ENCODE peak calls at places on chromosomes 4 and X, in four cellular contexts. One of them, this sample, is unnamed.
A peak's percentile ranks its signal among the peaks of the same experiment; 100 is the strongest.

GRCh38 chr4:16026155-16026761 is 57.6 kb downstream of the PROM1 start:
- DNase-seq in endodermal cell: no peak
- DNase-seq in mesenchymal stem cell: peak; percentile 56
- DNase-seq in PC-3: peak; percentile 78
- DNase-seq in this sample: peak; percentile 32

GRCh38 chr4:16785800-16786527 is 112.5 kb downstream of the LDB2 start:
- DNase-seq in endodermal cell: no peak
- DNase-seq in mesenchymal stem cell: peak; percentile 84
- DNase-seq in PC-3: no peak
- DNase-seq in this sample: no peak

GRCh38 chr4:11782859-11783258 is 354.2 kb upstream of the HS3ST1 start:
- DNase-seq in endodermal cell: no peak
- DNase-seq in mesenchymal stem cell: no peak
- DNase-seq in PC-3: no peak
- DNase-seq in this sample: no peak

GRCh38 chr4:74098628-74098995 is 383 bp downstream of the CXCL2 start:
- DNase-seq in endodermal cell: peak; percentile 71
- DNase-seq in mesenchymal stem cell: peak; percentile 62
- DNase-seq in PC-3: no peak
- DNase-seq in this sample: no peak

GRCh38 chrX:120308558-120308957 is 2.7 kb downstream of the TMEM255A start:
- DNase-seq in endodermal cell: peak; percentile 87
- DNase-seq in mesenchymal stem cell: no peak
- DNase-seq in PC-3: no peak
- DNase-seq in this sample: no peak

GRCh38 chr4:145281224-145281623 is 100.8 kb upstream of the OTUD4 start:
- DNase-seq in endodermal cell: no peak
- DNase-seq in mesenchymal stem cell: no peak
- DNase-seq in PC-3: no peak
- DNase-seq in this sample: no peak

GRCh38 chrX:44400588-44400987 is 57.1 kb upstream of the EFHC2 start:
- DNase-seq in endodermal cell: no peak
- DNase-seq in mesenchymal stem cell: peak; percentile 60
- DNase-seq in PC-3: peak; percentile 95
- DNase-seq in this sample: peak; percentile 95

GRCh38 chrX:69600182-69600581 is 15.7 kb upstream of the EDA start:
- DNase-seq in endodermal cell: no peak
- DNase-seq in mesenchymal stem cell: no peak
- DNase-seq in PC-3: no peak
- DNase-seq in this sample: no peak

GRCh38 chr4:126701756-126702155 is 931.0 kb upstream of the INTU start:
- DNase-seq in endodermal cell: no peak
- DNase-seq in mesenchymal stem cell: peak; percentile 15
- DNase-seq in PC-3: no peak
- DNase-seq in this sample: peak; percentile 42

GRCh38 chr4:150297861-150298474 is 219.7 kb downstream of the DCLK2 start:
- DNase-seq in endodermal cell: peak; percentile 70
- DNase-seq in mesenchymal stem cell: peak; percentile 61
- DNase-seq in PC-3: peak; percentile 76
- DNase-seq in this sample: peak; percentile 43

GRCh38 chr4:122639181-122639580 is 18.3 kb upstream of the IL21 start:
- DNase-seq in endodermal cell: no peak
- DNase-seq in mesenchymal stem cell: no peak
- DNase-seq in PC-3: peak; percentile 62
- DNase-seq in this sample: peak; percentile 56

GRCh38 chrX:46582325-46582724 is 8.8 kb downstream of the CHST7 start:
- DNase-seq in endodermal cell: no peak
- DNase-seq in mesenchymal stem cell: peak; percentile 10
- DNase-seq in PC-3: peak; percentile 42
- DNase-seq in this sample: peak; percentile 37
- H3K9ac ChIP-seq in endodermal cell: no peak overlapping the region
- H3K9ac ChIP-seq in mesenchymal stem cell: peak overlapping the region; percentile 84
- H3K9ac ChIP-seq in PC-3: no peak overlapping the region
- H3K9ac ChIP-seq in this sample: peak overlapping the region; percentile 70

GRCh38 chr4:186557061-186557460 is 1.7 kb upstream of the MTNR1A start:
- DNase-seq in endodermal cell: peak; percentile 24
- DNase-seq in mesenchymal stem cell: no peak
- DNase-seq in PC-3: peak; percentile 51
- DNase-seq in this sample: no peak
- H3K9ac ChIP-seq in endodermal cell: no peak overlapping the region
- H3K9ac ChIP-seq in mesenchymal stem cell: no peak overlapping the region
- H3K9ac ChIP-seq in PC-3: no peak overlapping the region
- H3K9ac ChIP-seq in this sample: no peak overlapping the region

GRCh38 chr4:10461091-10461849 is 4.0 kb upstream of the ZNF518B start:
- DNase-seq in endodermal cell: peak; percentile 89
- DNase-seq in mesenchymal stem cell: peak; percentile 62
- DNase-seq in PC-3: no peak
- DNase-seq in this sample: peak; percentile 60
- H3K9ac ChIP-seq in endodermal cell: no peak overlapping the region
- H3K9ac ChIP-seq in mesenchymal stem cell: no peak overlapping the region
- H3K9ac ChIP-seq in PC-3: no peak overlapping the region
- H3K9ac ChIP-seq in this sample: no peak overlapping the region

GRCh38 chr4:105061720-105062119 is 85.0 kb upstream of the TET2 start:
- DNase-seq in endodermal cell: no peak
- DNase-seq in mesenchymal stem cell: no peak
- DNase-seq in PC-3: peak; percentile 31
- DNase-seq in this sample: no peak

GRCh38 chr4:105061136-105061696 is 85.5 kb upstream of the TET2 start:
- DNase-seq in endodermal cell: peak; percentile 53
- DNase-seq in mesenchymal stem cell: no peak
- DNase-seq in PC-3: peak; percentile 85
- DNase-seq in this sample: peak; percentile 84

GRCh38 chr4:105059337-105059736 is 87.3 kb upstream of the TET2 start:
- DNase-seq in endodermal cell: no peak
- DNase-seq in mesenchymal stem cell: no peak
- DNase-seq in PC-3: peak; percentile 57
- DNase-seq in this sample: peak; percentile 39

GRCh38 chr4:105058177-105058812 is 88.4 kb upstream of the TET2 start:
- DNase-seq in endodermal cell: no peak
- DNase-seq in mesenchymal stem cell: peak; percentile 6
- DNase-seq in PC-3: peak; percentile 75
- DNase-seq in this sample: peak; percentile 87

DNA sequence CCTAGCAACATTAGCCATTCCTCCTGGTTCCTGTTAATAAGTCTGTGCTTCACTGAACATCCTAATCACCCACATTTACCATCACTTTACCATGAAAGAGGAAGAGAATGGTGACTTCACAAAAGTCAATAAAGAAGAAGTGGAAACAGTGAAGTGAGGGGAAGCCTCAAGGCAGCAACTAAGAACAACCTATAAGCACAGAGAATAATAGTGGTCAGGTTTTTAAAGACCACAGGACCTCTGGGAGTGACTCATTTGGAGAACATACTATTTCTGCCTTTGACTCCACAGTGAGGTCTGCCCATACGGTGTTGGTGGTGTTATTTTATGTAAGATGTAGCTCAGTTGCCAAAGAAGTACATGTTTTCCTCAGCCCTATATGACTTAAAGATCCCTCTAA is 86.0 kb upstream of the TET2 start:
- DNase-seq in endodermal cell: no peak
- DNase-seq in mesenchymal stem cell: no peak
- DNase-seq in PC-3: peak; percentile 68
- DNase-seq in this sample: peak; percentile 61
- H3K9ac ChIP-seq in endodermal cell: no peak overlapping the region
- H3K9ac ChIP-seq in mesenchymal stem cell: no peak overlapping the region
- H3K9ac ChIP-seq in PC-3: peak overlapping the region; percentile 24
- H3K9ac ChIP-seq in this sample: peak overlapping the region; percentile 18

GRCh38 chr4:21964762-21965319 is 16.3 kb upstream of the KCNIP4 start:
- DNase-seq in endodermal cell: no peak
- DNase-seq in mesenchymal stem cell: no peak
- DNase-seq in PC-3: no peak
- DNase-seq in this sample: no peak
- H3K9ac ChIP-seq in endodermal cell: no peak overlapping the region
- H3K9ac ChIP-seq in mesenchymal stem cell: no peak overlapping the region
- H3K9ac ChIP-seq in PC-3: no peak overlapping the region
- H3K9ac ChIP-seq in this sample: no peak overlapping the region

GRCh38 chrX:57821703-57822375 is 88.4 kb downstream of the ZXDA start:
- DNase-seq in endodermal cell: peak; percentile 43
- DNase-seq in mesenchymal stem cell: no peak
- DNase-seq in PC-3: peak; percentile 75
- DNase-seq in this sample: peak; percentile 35

GRCh38 chrX:57817302-57817701 is 93.0 kb downstream of the ZXDA start:
- DNase-seq in endodermal cell: no peak
- DNase-seq in mesenchymal stem cell: no peak
- DNase-seq in PC-3: peak; percentile 16
- DNase-seq in this sample: no peak

GRCh38 chrX:57822398-57822797 is 87.9 kb downstream of the ZXDA start:
- DNase-seq in endodermal cell: no peak
- DNase-seq in mesenchymal stem cell: no peak
- DNase-seq in PC-3: no peak
- DNase-seq in this sample: no peak
- H3K9ac ChIP-seq in endodermal cell: no peak overlapping the region
- H3K9ac ChIP-seq in mesenchymal stem cell: peak overlapping the region; percentile 24
- H3K9ac ChIP-seq in PC-3: no peak overlapping the region
- H3K9ac ChIP-seq in this sample: no peak overlapping the region

DNA sequence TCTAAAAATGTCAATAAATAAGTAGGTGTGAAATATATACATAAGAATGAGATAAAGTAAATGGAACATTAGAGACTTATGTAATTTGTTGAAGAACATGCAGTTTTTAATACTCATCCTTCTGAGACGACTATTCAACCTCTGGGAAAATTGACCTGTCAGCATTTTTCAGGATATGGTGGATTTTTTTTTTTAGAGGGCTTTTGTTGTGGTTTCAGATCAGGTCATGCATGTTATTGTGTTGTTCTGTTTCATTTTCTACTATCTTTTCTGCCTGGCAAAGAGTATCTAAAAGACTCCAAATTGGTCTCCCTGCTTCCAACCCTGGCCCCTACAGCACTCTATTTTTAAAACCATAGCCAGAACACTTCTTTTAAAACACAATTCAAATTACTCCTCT is 97.3 kb downstream of the PCDH7 start:
- DNase-seq in endodermal cell: no peak
- DNase-seq in mesenchymal stem cell: no peak
- DNase-seq in PC-3: no peak
- DNase-seq in this sample: no peak
- H3K9ac ChIP-seq in endodermal cell: no peak overlapping the region
- H3K9ac ChIP-seq in mesenchymal stem cell: no peak overlapping the region
- H3K9ac ChIP-seq in PC-3: no peak overlapping the region
- H3K9ac ChIP-seq in this sample: no peak overlapping the region

GRCh38 chr4:77927991-77928925 is 65.6 kb downstream of the MRPL1 start:
- DNase-seq in endodermal cell: no peak
- DNase-seq in mesenchymal stem cell: peak; percentile 24
- DNase-seq in PC-3: peak; percentile 32
- DNase-seq in this sample: peak; percentile 81
- H3K9ac ChIP-seq in endodermal cell: no peak overlapping the region
- H3K9ac ChIP-seq in mesenchymal stem cell: no peak overlapping the region
- H3K9ac ChIP-seq in PC-3: no peak overlapping the region
- H3K9ac ChIP-seq in this sample: no peak overlapping the region

DNA sequence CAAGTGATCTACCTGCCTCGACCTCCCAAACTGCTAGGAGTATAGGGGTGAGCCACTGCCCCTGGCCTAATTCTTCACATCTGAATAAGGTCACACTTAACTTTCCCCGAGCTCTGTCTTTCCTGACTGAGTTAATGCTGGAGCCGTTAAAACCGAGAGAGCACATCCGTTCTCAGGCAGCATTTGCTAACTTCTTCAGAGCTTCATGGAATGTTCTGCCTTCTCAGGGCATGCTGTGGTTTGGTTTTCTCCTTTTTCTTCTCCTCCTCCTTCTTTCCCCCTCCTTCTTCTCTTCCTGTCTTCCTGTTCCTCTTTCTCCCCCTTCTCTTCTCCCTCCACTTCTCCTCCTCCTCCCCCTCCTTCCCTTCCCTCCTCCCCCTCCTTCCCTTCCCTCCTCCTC is 119.9 kb downstream of the ASMT start:
- DNase-seq in endodermal cell: no peak
- DNase-seq in mesenchymal stem cell: no peak
- DNase-seq in PC-3: no peak
- DNase-seq in this sample: no peak
- H3K9ac ChIP-seq in endodermal cell: no peak overlapping the region
- H3K9ac ChIP-seq in mesenchymal stem cell: no peak overlapping the region
- H3K9ac ChIP-seq in PC-3: no peak overlapping the region
- H3K9ac ChIP-seq in this sample: no peak overlapping the region

This sample was measured in mammary epithelial cell.